ENCODE peak calls at places on chromosomes 6 and 20, in five cellular contexts. C is Kasumi-1; F is IMR-90; U is stimulated activated CD4-positive, alpha-beta T cell treated with anti-CD3 and anti-CD28 coated beads, Interleukin-1b, Interleukin-23, amount 100 ng/mL, for 24 hours; J is amygdala. X is an unnamed sample.

GRCh38 chr6:124522335-124522734 is 439.9 kb upstream of the RNF217 start:
- DNase-seq in C (no peak), F (no peak), U (no peak), J (no peak), X (no peak)

GRCh38 chr6:111992851-111993250 is 61.1 kb upstream of the CCN6 start:
- DNase-seq in C (peak), F (peak), U (no peak), J (no peak), X (no peak)

GRCh38 chr6:142013875-142014495 is 118.7 kb upstream of the GJE1 start:
- DNase-seq in C (no peak), F (no peak), U (no peak), J (no peak), X (peak)

GRCh38 chr6:71727632-71728294 is 158.6 kb upstream of the RIMS1 start:
- DNase-seq in C (peak), F (no peak), U (no peak), J (no peak), X (no peak)

GRCh38 chr20:43188861-43189613 is 669 bp downstream of the PTPRT start:
- DNase-seq in C (no peak), F (no peak), U (no peak), J (no peak), X (no peak)

GRCh38 chr20:13356591-13356990 is 135.5 kb downstream of the ISM1 start:
- DNase-seq in C (no peak), F (no peak), U (no peak), J (no peak), X (no peak)

GRCh38 chr20:62841705-62842212 is 19.9 kb downstream of the TCFL5 start:
- DNase-seq in C (no peak), F (no peak), U (no peak), J (no peak), X (no peak)

GRCh38 chr6:160041608-160042007 is 72.7 kb downstream of the IGF2R start:
- DNase-seq in C (peak), F (peak), U (no peak), J (no peak), X (no peak)

GRCh38 chr6:52570291-52570700 is 6.6 kb downstream of the TRAM2 start:
- DNase-seq in C (no peak), F (no peak), U (no peak), J (no peak), X (no peak)

GRCh38 chr6:151002562-151002961 is 137.1 kb downstream of the MTHFD1L start:
- DNase-seq in C (no peak), F (peak), U (no peak), J (no peak), X (no peak)

GRCh38 chr6:77609106-77609505 is 43.7 kb upstream of the MEI4 start:
- DNase-seq in C (no peak), F (no peak), U (no peak), J (no peak), X (no peak)

GRCh38 chr6:104855507-104855906 is 4.2 kb downstream of the HACE1 start:
- DNase-seq in C (no peak), F (peak), U (no peak), J (no peak), X (peak)

GRCh38 chr6:170444056-170444505 is 109.0 kb downstream of the PSMB1 start:
- DNase-seq in C (no peak), F (no peak), U (no peak), J (no peak), X (no peak)

GRCh38 chr20:60139663-60140446 is 181.6 kb downstream of the CDH26 start:
- DNase-seq in C (no peak), F (no peak), U (no peak), J (no peak), X (no peak)

GRCh38 chr6:85756982-85757381 is 114.3 kb upstream of the SYNCRIP start:
- DNase-seq in C (peak), F (peak), U (no peak), J (no peak), X (peak)

GRCh38 chr6:65170273-65170672 is 536.8 kb downstream of the EYS start:
- DNase-seq in C (no peak), F (peak), U (no peak), J (no peak), X (peak)

GRCh38 chr20:4459081-4459480 is 262.6 kb upstream of the PRND start:
- DNase-seq in C (no peak), F (no peak), U (no peak), J (no peak), X (no peak)

GRCh38 chr6:113560376-113560775 is 296.8 kb upstream of the MARCKS start:
- DNase-seq in C (no peak), F (no peak), U (no peak), J (no peak), X (no peak)

GRCh38 chr6:235763-236360 is 56.4 kb upstream of the DUSP22 start:
- DNase-seq in C (peak), F (peak), U (no peak), J (no peak), X (peak)

GRCh38 chr6:152648090-152648489 is 10.9 kb upstream of the SYNE1 start:
- DNase-seq in C (no peak), F (peak), U (no peak), J (no peak), X (no peak)

GRCh38 chr20:44720617-44720993 is 5.4 kb downstream of the CCN5 start:
- DNase-seq in C (no peak), F (peak), U (no peak), J (peak), X (peak)

GRCh38 chr6:17098538-17098937 is 3.3 kb upstream of the STMND1 start:
- DNase-seq in C (no peak), F (peak), U (no peak), J (no peak), X (peak)